ENCODE peak calls at places on chromosomes 1 and 21, in four cellular contexts. One of them, this sample, is unnamed.

GRCh38 chr1:195733826-195734225 is 874.4 kb downstream of the KCNT2 start:
- DNase-seq in AG09319: no peak
- DNase-seq in NB4: peak
- DNase-seq in upper lobe of right lung: no peak
- DNase-seq in this sample: no peak

GRCh38 chr1:26913754-26914619 is at the start of gene NR0B2:
- DNase-seq in AG09319: no peak
- DNase-seq in NB4: no peak
- DNase-seq in upper lobe of right lung: peak
- DNase-seq in this sample: peak

GRCh38 chr1:183871142-183871541 is 66.2 kb downstream of the RGL1 start:
- DNase-seq in AG09319: no peak
- DNase-seq in NB4: no peak
- DNase-seq in upper lobe of right lung: no peak
- DNase-seq in this sample: no peak

GRCh38 chr1:20255666-20256065 is 35.0 kb upstream of the VWA5B1 start:
- DNase-seq in upper lobe of right lung: no peak
- DNase-seq in AG09319: no peak
- DNase-seq in NB4: peak
- DNase-seq in this sample: no peak

GRCh38 chr1:16969057-16969609 is 11.3 kb downstream of the MFAP2 start:
- DNase-seq in AG09319: no peak
- DNase-seq in NB4: no peak
- DNase-seq in upper lobe of right lung: no peak
- DNase-seq in this sample: no peak

GRCh38 chr21:38428211-38428610 is 70.1 kb downstream of the ERG start:
- DNase-seq in NB4: no peak
- DNase-seq in AG09319: no peak
- DNase-seq in upper lobe of right lung: no peak
- DNase-seq in this sample: no peak

GRCh38 chr1:181178241-181178640 is 89.7 kb downstream of the IER5 start:
- DNase-seq in AG09319: no peak
- DNase-seq in upper lobe of right lung: no peak
- DNase-seq in NB4: no peak
- DNase-seq in this sample: no peak

GRCh38 chr1:222732216-222733159 is 4.5 kb upstream of the FAM177B start:
- DNase-seq in AG09319: no peak
- DNase-seq in upper lobe of right lung: no peak
- DNase-seq in NB4: peak
- DNase-seq in this sample: no peak

GRCh38 chr1:7641587-7642417 is 129.3 kb upstream of the VAMP3 start:
- DNase-seq in upper lobe of right lung: no peak
- DNase-seq in AG09319: no peak
- DNase-seq in NB4: peak
- DNase-seq in this sample: peak

GRCh38 chr1:193676996-193677569 is 490.7 kb upstream of the B3GALT2 start:
- DNase-seq in NB4: no peak
- DNase-seq in upper lobe of right lung: no peak
- DNase-seq in AG09319: no peak
- DNase-seq in this sample: no peak

GRCh38 chr1:117561551-117561950 is 44.3 kb upstream of the TENT5C start:
- DNase-seq in upper lobe of right lung: no peak
- DNase-seq in NB4: no peak
- DNase-seq in AG09319: no peak
- DNase-seq in this sample: no peak

GRCh38 chr1:227428803-227429202 is 110.5 kb upstream of the CDC42BPA start:
- DNase-seq in NB4: no peak
- DNase-seq in upper lobe of right lung: no peak
- DNase-seq in AG09319: no peak
- DNase-seq in this sample: no peak

GRCh38 chr1:16921391-16922185 is at the start of gene CROCC:
- DNase-seq in NB4: peak
- DNase-seq in AG09319: no peak
- DNase-seq in upper lobe of right lung: peak
- DNase-seq in this sample: peak

GRCh38 chr1:31788138-31788824 is 24.1 kb upstream of the ADGRB2 start:
- DNase-seq in NB4: peak
- DNase-seq in upper lobe of right lung: peak
- DNase-seq in AG09319: peak
- DNase-seq in this sample: peak

GRCh38 chr21:40760811-40761210 is 86.1 kb downstream of the DSCAM start:
- DNase-seq in AG09319: no peak
- DNase-seq in NB4: no peak
- DNase-seq in upper lobe of right lung: no peak
- DNase-seq in this sample: no peak

GRCh38 chr1:185813401-185813979 is 79.3 kb downstream of the HMCN1 start:
- DNase-seq in upper lobe of right lung: no peak
- DNase-seq in NB4: peak
- DNase-seq in AG09319: peak
- DNase-seq in this sample: no peak

This sample was measured in spleen.